ENCODE peak calls at places on chromosome 1, in six cellular contexts. One of them, this sample, is unnamed.

GRCh38 chr1:74517599-74518051 is 5.2 kb upstream of the LRRC53 start:
- DNase-seq in NT2/D1: no peak
- DNase-seq in body of pancreas: no peak
- DNase-seq in brain microvascular endothelial cell: no peak
- DNase-seq in heart left ventricle: no peak
- DNase-seq in upper lobe of left lung: no peak
- DNase-seq in this sample: no peak

GRCh38 chr1:246537887-246538286 is 28.2 kb downstream of the TFB2M start:
- DNase-seq in NT2/D1: no peak
- DNase-seq in body of pancreas: no peak
- DNase-seq in brain microvascular endothelial cell: no peak
- DNase-seq in heart left ventricle: no peak
- DNase-seq in upper lobe of left lung: peak; percentile 59
- DNase-seq in this sample: no peak

GRCh38 chr1:224809613-224810012 is 119.9 kb upstream of the DNAH14 start:
- DNase-seq in NT2/D1: no peak
- DNase-seq in body of pancreas: no peak
- DNase-seq in brain microvascular endothelial cell: no peak
- DNase-seq in heart left ventricle: no peak
- DNase-seq in upper lobe of left lung: no peak
- DNase-seq in this sample: no peak

GRCh38 chr1:234925440-234926251 is 203.0 kb downstream of the TOMM20 start:
- DNase-seq in NT2/D1: peak; percentile 75
- DNase-seq in body of pancreas: peak; percentile 17
- DNase-seq in brain microvascular endothelial cell: peak; percentile 98
- DNase-seq in heart left ventricle: no peak
- DNase-seq in upper lobe of left lung: no peak
- DNase-seq in this sample: no peak

GRCh38 chr1:42913426-42914091 is 45.1 kb downstream of the SLC2A1 start:
- DNase-seq in NT2/D1: peak; percentile 90
- DNase-seq in body of pancreas: peak; percentile 67
- DNase-seq in brain microvascular endothelial cell: peak; percentile 86
- DNase-seq in heart left ventricle: no peak
- DNase-seq in upper lobe of left lung: peak; percentile 60
- DNase-seq in this sample: no peak

GRCh38 chr1:99731384-99731783 is 35.1 kb downstream of the FRRS1 start:
- DNase-seq in NT2/D1: no peak
- DNase-seq in body of pancreas: no peak
- DNase-seq in brain microvascular endothelial cell: no peak
- DNase-seq in heart left ventricle: no peak
- DNase-seq in upper lobe of left lung: no peak
- DNase-seq in this sample: no peak

GRCh38 chr1:151858030-151858746 is 4.7 kb upstream of the THEM5 start:
- DNase-seq in NT2/D1: no peak
- DNase-seq in body of pancreas: no peak
- DNase-seq in brain microvascular endothelial cell: no peak
- DNase-seq in heart left ventricle: no peak
- DNase-seq in upper lobe of left lung: no peak
- DNase-seq in this sample: no peak

GRCh38 chr1:832136-832535 is 91.6 kb upstream of the SAMD11 start:
- DNase-seq in NT2/D1: no peak
- DNase-seq in body of pancreas: no peak
- DNase-seq in brain microvascular endothelial cell: no peak
- DNase-seq in heart left ventricle: no peak
- DNase-seq in upper lobe of left lung: peak; percentile 32
- DNase-seq in this sample: no peak

GRCh38 chr1:224525411-224526040 is 90.6 kb upstream of the CNIH3 start:
- DNase-seq in NT2/D1: no peak
- DNase-seq in body of pancreas: no peak
- DNase-seq in brain microvascular endothelial cell: peak; percentile 28
- DNase-seq in heart left ventricle: no peak
- DNase-seq in upper lobe of left lung: no peak
- DNase-seq in this sample: no peak

GRCh38 chr1:3869751-3870301 is 12.6 kb downstream of the DFFB start:
- DNase-seq in NT2/D1: no peak
- DNase-seq in body of pancreas: no peak
- DNase-seq in brain microvascular endothelial cell: peak; percentile 70
- DNase-seq in heart left ventricle: no peak
- DNase-seq in upper lobe of left lung: no peak
- DNase-seq in this sample: no peak

GRCh38 chr1:117416546-117417117 is 49.4 kb downstream of the MAN1A2 start:
- DNase-seq in NT2/D1: no peak
- DNase-seq in body of pancreas: no peak
- DNase-seq in brain microvascular endothelial cell: no peak
- DNase-seq in heart left ventricle: no peak
- DNase-seq in upper lobe of left lung: no peak
- DNase-seq in this sample: no peak

GRCh38 chr1:27993241-27993640 is 33.5 kb downstream of the XKR8 start:
- DNase-seq in NT2/D1: no peak
- DNase-seq in body of pancreas: no peak
- DNase-seq in brain microvascular endothelial cell: no peak
- DNase-seq in heart left ventricle: no peak
- DNase-seq in upper lobe of left lung: no peak
- DNase-seq in this sample: no peak

DNA sequence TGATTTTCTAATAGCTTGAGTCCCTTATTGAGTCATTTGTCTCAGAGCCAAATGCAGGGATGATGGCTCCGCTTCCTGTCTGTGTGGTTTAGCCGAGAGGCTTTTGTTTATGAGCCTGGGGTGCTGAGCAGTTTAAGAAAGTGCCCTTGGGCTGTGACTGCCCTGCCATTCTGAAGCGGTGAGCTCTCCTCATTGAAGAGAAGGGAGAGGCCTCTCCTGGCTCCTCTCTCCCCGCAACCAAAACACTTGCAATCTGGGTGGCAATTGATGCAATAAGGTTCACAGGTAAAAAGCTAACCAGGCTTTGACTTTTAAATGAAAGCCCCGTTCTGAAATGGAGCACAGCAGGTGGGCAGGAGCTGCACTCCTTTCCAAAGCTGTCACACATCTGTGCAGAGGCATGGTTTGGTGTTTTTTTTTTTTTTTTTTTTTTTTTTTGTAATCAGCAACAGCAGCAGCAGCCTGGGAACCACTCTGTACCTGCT is 403.7 kb downstream of the SIPA1L2 start:
- DNase-seq in NT2/D1: peak; percentile 95
- DNase-seq in body of pancreas: no peak
- DNase-seq in brain microvascular endothelial cell: peak; percentile 48
- DNase-seq in heart left ventricle: no peak
- DNase-seq in upper lobe of left lung: no peak
- DNase-seq in this sample: peak; percentile 7
- H3K4me3 ChIP-seq in NT2/D1: no peak overlapping the region
- H3K4me3 ChIP-seq in body of pancreas: no peak overlapping the region
- H3K4me3 ChIP-seq in brain microvascular endothelial cell: no peak overlapping the region
- H3K4me3 ChIP-seq in heart left ventricle: no peak overlapping the region
- H3K4me3 ChIP-seq in upper lobe of left lung: no peak overlapping the region
- H3K4me3 ChIP-seq in this sample: no peak overlapping the region

GRCh38 chr1:243257189-243257588 is 1.3 kb downstream of the SDCCAG8 start:
- DNase-seq in NT2/D1: no peak
- DNase-seq in body of pancreas: no peak
- DNase-seq in brain microvascular endothelial cell: no peak
- DNase-seq in heart left ventricle: no peak
- DNase-seq in upper lobe of left lung: no peak
- DNase-seq in this sample: no peak
- H3K4me3 ChIP-seq in NT2/D1: no peak overlapping the region
- H3K4me3 ChIP-seq in body of pancreas: no peak overlapping the region
- H3K4me3 ChIP-seq in brain microvascular endothelial cell: peak overlapping the region; percentile 90
- H3K4me3 ChIP-seq in heart left ventricle: no peak overlapping the region
- H3K4me3 ChIP-seq in upper lobe of left lung: peak overlapping the region; percentile 94
- H3K4me3 ChIP-seq in this sample: no peak overlapping the region

GRCh38 chr1:29120955-29121485 is 2.7 kb downstream of the TMEM200B start:
- DNase-seq in NT2/D1: no peak
- DNase-seq in body of pancreas: no peak
- DNase-seq in brain microvascular endothelial cell: no peak
- DNase-seq in heart left ventricle: peak; percentile 28
- DNase-seq in upper lobe of left lung: no peak
- DNase-seq in this sample: peak; percentile 75
- H3K4me3 ChIP-seq in NT2/D1: peak overlapping the region; percentile 92
- H3K4me3 ChIP-seq in body of pancreas: no peak overlapping the region
- H3K4me3 ChIP-seq in brain microvascular endothelial cell: no peak overlapping the region
- H3K4me3 ChIP-seq in heart left ventricle: peak overlapping the region; percentile 87
- H3K4me3 ChIP-seq in upper lobe of left lung: peak overlapping the region; percentile 74
- H3K4me3 ChIP-seq in this sample: no peak overlapping the region

DNA sequence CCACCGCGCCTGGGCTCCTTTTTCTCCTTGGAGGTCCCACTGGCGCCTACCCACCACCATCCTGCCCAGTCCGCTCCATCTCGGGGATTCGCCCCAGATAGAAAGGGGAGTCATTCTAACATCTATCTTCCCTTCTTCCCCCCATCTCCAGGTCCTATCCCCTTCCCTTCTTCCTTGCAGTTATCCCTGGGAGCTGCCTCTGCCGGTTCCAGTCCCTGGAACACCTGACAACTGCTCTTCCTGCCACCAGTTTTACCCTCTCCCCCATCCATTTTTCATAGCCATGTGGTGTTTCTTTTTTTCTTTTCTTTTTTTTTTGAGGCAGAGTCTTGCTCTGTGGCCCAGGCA is 12.0 kb upstream of the COL16A1 start:
- DNase-seq in NT2/D1: no peak
- DNase-seq in body of pancreas: no peak
- DNase-seq in brain microvascular endothelial cell: no peak
- DNase-seq in heart left ventricle: no peak
- DNase-seq in upper lobe of left lung: no peak
- DNase-seq in this sample: no peak
- H3K4me3 ChIP-seq in NT2/D1: peak overlapping the region; percentile 66
- H3K4me3 ChIP-seq in body of pancreas: no peak overlapping the region
- H3K4me3 ChIP-seq in brain microvascular endothelial cell: peak overlapping the region; percentile 15
- H3K4me3 ChIP-seq in heart left ventricle: peak overlapping the region; percentile 59
- H3K4me3 ChIP-seq in upper lobe of left lung: peak overlapping the region; percentile 45
- H3K4me3 ChIP-seq in this sample: no peak overlapping the region

DNA sequence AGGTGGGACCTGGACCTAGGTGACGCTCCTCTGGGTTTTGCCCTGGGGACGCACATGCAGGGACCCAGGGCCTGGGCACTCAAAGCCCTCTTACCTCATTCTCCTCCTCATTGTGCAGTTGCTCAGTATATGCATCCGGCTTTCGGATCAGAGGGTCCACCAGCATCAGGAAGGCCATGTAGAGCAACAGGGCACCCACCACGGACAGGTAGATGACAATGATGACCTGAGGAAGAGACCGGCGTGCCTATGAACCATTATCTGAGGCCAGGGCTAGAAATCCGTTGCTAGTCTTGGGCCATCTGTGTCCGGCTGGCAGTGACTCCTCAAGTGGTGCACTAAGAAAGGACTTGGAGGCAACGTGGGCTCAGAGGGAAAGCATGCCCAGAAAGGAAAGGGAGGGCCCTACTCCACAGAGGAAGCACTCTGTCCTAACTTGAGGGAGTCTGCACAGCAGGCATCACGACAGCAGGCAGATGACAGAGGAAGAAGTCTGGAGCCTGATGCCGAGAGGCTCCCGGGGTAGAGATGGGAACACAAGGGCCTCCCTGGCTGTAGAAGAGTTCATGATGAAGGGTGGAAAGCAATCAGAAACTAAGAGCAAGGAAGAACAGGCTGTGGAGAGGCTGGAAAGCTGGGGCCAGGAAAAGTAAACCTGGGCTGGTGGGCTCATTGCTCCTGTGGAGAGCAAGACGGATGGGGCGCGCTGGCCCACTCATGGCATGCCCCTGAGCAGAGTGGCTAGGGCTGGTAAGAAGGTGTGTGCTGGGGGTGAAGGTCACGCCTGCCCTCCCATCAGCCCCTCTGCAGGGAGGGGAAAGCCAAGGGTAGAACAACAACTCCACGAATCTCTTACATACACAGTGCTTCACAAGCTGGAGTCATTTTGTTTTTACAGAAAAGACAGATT is 10.3 kb downstream of the TMEM9 start:
- DNase-seq in NT2/D1: no peak
- DNase-seq in body of pancreas: no peak
- DNase-seq in brain microvascular endothelial cell: no peak
- DNase-seq in heart left ventricle: no peak
- DNase-seq in upper lobe of left lung: no peak
- DNase-seq in this sample: no peak
- H3K4me3 ChIP-seq in NT2/D1: no peak overlapping the region
- H3K4me3 ChIP-seq in body of pancreas: no peak overlapping the region
- H3K4me3 ChIP-seq in brain microvascular endothelial cell: no peak overlapping the region
- H3K4me3 ChIP-seq in heart left ventricle: no peak overlapping the region
- H3K4me3 ChIP-seq in upper lobe of left lung: no peak overlapping the region
- H3K4me3 ChIP-seq in this sample: no peak overlapping the region

GRCh38 chr1:40715660-40716059 is 24.2 kb downstream of the NFYC start:
- DNase-seq in NT2/D1: no peak
- DNase-seq in body of pancreas: no peak
- DNase-seq in brain microvascular endothelial cell: no peak
- DNase-seq in heart left ventricle: no peak
- DNase-seq in upper lobe of left lung: no peak
- DNase-seq in this sample: no peak

GRCh38 chr1:40711465-40712404 is 20.2 kb downstream of the NFYC start:
- DNase-seq in NT2/D1: no peak
- DNase-seq in body of pancreas: no peak
- DNase-seq in brain microvascular endothelial cell: peak; percentile 45
- DNase-seq in heart left ventricle: no peak
- DNase-seq in upper lobe of left lung: no peak
- DNase-seq in this sample: peak; percentile 27

GRCh38 chr1:40710581-40711315 is 19.2 kb downstream of the NFYC start:
- DNase-seq in NT2/D1: no peak
- DNase-seq in body of pancreas: no peak
- DNase-seq in brain microvascular endothelial cell: no peak
- DNase-seq in heart left ventricle: no peak
- DNase-seq in upper lobe of left lung: no peak
- DNase-seq in this sample: no peak

GRCh38 chr1:40712405-40712944 is 21.0 kb downstream of the NFYC start:
- DNase-seq in NT2/D1: no peak
- DNase-seq in body of pancreas: peak; percentile 32
- DNase-seq in brain microvascular endothelial cell: no peak
- DNase-seq in heart left ventricle: no peak
- DNase-seq in upper lobe of left lung: no peak
- DNase-seq in this sample: no peak

GRCh38 chr1:40712997-40713396 is 21.5 kb downstream of the NFYC start:
- DNase-seq in NT2/D1: no peak
- DNase-seq in body of pancreas: no peak
- DNase-seq in brain microvascular endothelial cell: no peak
- DNase-seq in heart left ventricle: peak; percentile 33
- DNase-seq in upper lobe of left lung: no peak
- DNase-seq in this sample: no peak
- H3K4me3 ChIP-seq in NT2/D1: no peak overlapping the region
- H3K4me3 ChIP-seq in body of pancreas: no peak overlapping the region
- H3K4me3 ChIP-seq in brain microvascular endothelial cell: no peak overlapping the region
- H3K4me3 ChIP-seq in heart left ventricle: peak overlapping the region; percentile 62
- H3K4me3 ChIP-seq in upper lobe of left lung: no peak overlapping the region
- H3K4me3 ChIP-seq in this sample: no peak overlapping the region